ENCODE peak calls at places on chromosomes 11 and 22, in ten cellular contexts. One of them, this sample, is unnamed.

GRCh38 chr11:98060759-98061158 is 960.0 kb upstream of the CNTN5 start:
- DNase-seq in dorsolateral prefrontal cortex: no peak
- DNase-seq in SK-N-SH: no peak
- DNase-seq in endodermal cell: no peak
- DNase-seq in left ventricle myocardium inferior: no peak
- DNase-seq in skeletal muscle cell: no peak
- DNase-seq in tibial artery: no peak
- DNase-seq in NB4: no peak
- DNase-seq in DND-41: no peak
- DNase-seq in choroid plexus epithelial cell: no peak
- DNase-seq in this sample: no peak

GRCh38 chr22:44133901-44134511 is 46.7 kb upstream of the PARVG start:
- DNase-seq in tibial artery: no peak
- DNase-seq in left ventricle myocardium inferior: no peak
- DNase-seq in choroid plexus epithelial cell: peak
- DNase-seq in skeletal muscle cell: peak
- DNase-seq in DND-41: no peak
- DNase-seq in dorsolateral prefrontal cortex: peak
- DNase-seq in NB4: no peak
- DNase-seq in SK-N-SH: no peak
- DNase-seq in endodermal cell: no peak
- DNase-seq in this sample: no peak

GRCh38 chr11:78768947-78769346 is 194.3 kb upstream of the NARS2 start:
- DNase-seq in DND-41: no peak
- DNase-seq in NB4: no peak
- DNase-seq in left ventricle myocardium inferior: no peak
- DNase-seq in tibial artery: no peak
- DNase-seq in endodermal cell: no peak
- DNase-seq in SK-N-SH: no peak
- DNase-seq in choroid plexus epithelial cell: no peak
- DNase-seq in skeletal muscle cell: no peak
- DNase-seq in dorsolateral prefrontal cortex: no peak
- DNase-seq in this sample: no peak

GRCh38 chr11:14852571-14853177 is 39.4 kb downstream of the CYP2R1 start:
- DNase-seq in left ventricle myocardium inferior: no peak
- DNase-seq in dorsolateral prefrontal cortex: no peak
- DNase-seq in tibial artery: no peak
- DNase-seq in skeletal muscle cell: no peak
- DNase-seq in SK-N-SH: no peak
- DNase-seq in choroid plexus epithelial cell: no peak
- DNase-seq in NB4: no peak
- DNase-seq in endodermal cell: no peak
- DNase-seq in DND-41: peak
- DNase-seq in this sample: no peak

GRCh38 chr11:38594881-38595280 is 1996.8 kb upstream of the RAG2 start:
- DNase-seq in skeletal muscle cell: no peak
- DNase-seq in choroid plexus epithelial cell: no peak
- DNase-seq in NB4: no peak
- DNase-seq in SK-N-SH: no peak
- DNase-seq in DND-41: peak
- DNase-seq in left ventricle myocardium inferior: no peak
- DNase-seq in dorsolateral prefrontal cortex: no peak
- DNase-seq in endodermal cell: no peak
- DNase-seq in tibial artery: no peak
- DNase-seq in this sample: no peak

GRCh38 chr11:66012371-66012945 is 650 bp downstream of the CST6 start:
- DNase-seq in NB4: no peak
- DNase-seq in SK-N-SH: no peak
- DNase-seq in endodermal cell: no peak
- DNase-seq in dorsolateral prefrontal cortex: no peak
- DNase-seq in left ventricle myocardium inferior: no peak
- DNase-seq in DND-41: no peak
- DNase-seq in choroid plexus epithelial cell: no peak
- DNase-seq in skeletal muscle cell: no peak
- DNase-seq in tibial artery: no peak
- DNase-seq in this sample: no peak

GRCh38 chr11:72432347-72433287 is 1.7 kb downstream of the CLPB start:
- DNase-seq in choroid plexus epithelial cell: peak
- DNase-seq in tibial artery: no peak
- DNase-seq in endodermal cell: no peak
- DNase-seq in DND-41: no peak
- DNase-seq in NB4: no peak
- DNase-seq in SK-N-SH: no peak
- DNase-seq in skeletal muscle cell: no peak
- DNase-seq in dorsolateral prefrontal cortex: no peak
- DNase-seq in left ventricle myocardium inferior: no peak
- DNase-seq in this sample: no peak

GRCh38 chr22:39520874-39521857 is 804 bp downstream of the ATF4 start:
- DNase-seq in DND-41: peak
- DNase-seq in left ventricle myocardium inferior: peak
- DNase-seq in tibial artery: peak
- DNase-seq in skeletal muscle cell: no peak
- DNase-seq in endodermal cell: peak
- DNase-seq in NB4: peak
- DNase-seq in dorsolateral prefrontal cortex: peak
- DNase-seq in choroid plexus epithelial cell: peak
- DNase-seq in SK-N-SH: peak
- DNase-seq in this sample: peak

GRCh38 chr11:67389477-67389876 is 2.3 kb upstream of the RAD9A start:
- DNase-seq in choroid plexus epithelial cell: no peak
- DNase-seq in tibial artery: no peak
- DNase-seq in DND-41: peak
- DNase-seq in endodermal cell: peak
- DNase-seq in dorsolateral prefrontal cortex: no peak
- DNase-seq in NB4: peak
- DNase-seq in skeletal muscle cell: no peak
- DNase-seq in left ventricle myocardium inferior: peak
- DNase-seq in SK-N-SH: peak
- DNase-seq in this sample: peak

GRCh38 chr22:12601870-12602779 is 2925.9 kb upstream of the OR11H1 start:
- DNase-seq in SK-N-SH: peak
- DNase-seq in skeletal muscle cell: no peak
- DNase-seq in choroid plexus epithelial cell: no peak
- DNase-seq in DND-41: no peak
- DNase-seq in tibial artery: peak
- DNase-seq in NB4: no peak
- DNase-seq in endodermal cell: no peak
- DNase-seq in dorsolateral prefrontal cortex: no peak
- DNase-seq in left ventricle myocardium inferior: peak
- DNase-seq in this sample: no peak
- H3K4me3 ChIP-seq in SK-N-SH: peak
- H3K4me3 ChIP-seq in skeletal muscle cell: no peak
- H3K4me3 ChIP-seq in choroid plexus epithelial cell: peak
- H3K4me3 ChIP-seq in DND-41: no peak
- H3K4me3 ChIP-seq in tibial artery: no peak
- H3K4me3 ChIP-seq in NB4: no peak
- H3K4me3 ChIP-seq in endodermal cell: no peak
- H3K4me3 ChIP-seq in dorsolateral prefrontal cortex: peak
- H3K4me3 ChIP-seq in left ventricle myocardium inferior: peak
- H3K4me3 ChIP-seq in this sample: no peak

GRCh38 chr22:46078241-46079092 is 71.9 kb upstream of the PPARA start:
- DNase-seq in left ventricle myocardium inferior: peak
- DNase-seq in tibial artery: peak
- DNase-seq in skeletal muscle cell: no peak
- DNase-seq in endodermal cell: no peak
- DNase-seq in SK-N-SH: peak
- DNase-seq in choroid plexus epithelial cell: no peak
- DNase-seq in NB4: no peak
- DNase-seq in DND-41: no peak
- DNase-seq in dorsolateral prefrontal cortex: peak
- DNase-seq in this sample: no peak
- H3K4me3 ChIP-seq in left ventricle myocardium inferior: peak
- H3K4me3 ChIP-seq in tibial artery: peak
- H3K4me3 ChIP-seq in skeletal muscle cell: no peak
- H3K4me3 ChIP-seq in endodermal cell: no peak
- H3K4me3 ChIP-seq in SK-N-SH: peak
- H3K4me3 ChIP-seq in choroid plexus epithelial cell: no peak
- H3K4me3 ChIP-seq in NB4: no peak
- H3K4me3 ChIP-seq in DND-41: peak
- H3K4me3 ChIP-seq in dorsolateral prefrontal cortex: peak
- H3K4me3 ChIP-seq in this sample: no peak

DNA sequence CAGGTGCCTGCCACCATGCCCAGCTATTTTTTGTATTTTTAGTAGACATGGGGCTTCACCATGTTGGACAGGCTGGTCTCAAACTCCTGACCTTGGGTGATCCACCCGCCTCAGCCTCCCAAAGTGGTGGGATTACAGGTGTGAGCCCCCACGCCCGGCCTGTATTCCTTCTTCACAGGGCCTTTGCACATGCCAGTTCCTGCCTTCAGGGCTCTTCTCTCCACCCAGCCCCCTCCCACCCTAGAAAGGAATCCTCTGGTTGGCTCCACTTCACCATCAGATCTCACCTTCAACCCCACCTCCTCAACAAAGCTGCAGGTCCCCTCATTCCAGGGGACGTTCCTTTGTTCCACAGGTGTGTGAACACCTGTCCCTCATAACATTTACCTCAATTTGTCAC is 2.0 kb downstream of the POLR3H start:
- DNase-seq in endodermal cell: no peak
- DNase-seq in NB4: no peak
- DNase-seq in left ventricle myocardium inferior: no peak
- DNase-seq in dorsolateral prefrontal cortex: no peak
- DNase-seq in DND-41: no peak
- DNase-seq in SK-N-SH: no peak
- DNase-seq in choroid plexus epithelial cell: no peak
- DNase-seq in skeletal muscle cell: no peak
- DNase-seq in tibial artery: no peak
- DNase-seq in this sample: no peak
- H3K4me3 ChIP-seq in endodermal cell: no peak
- H3K4me3 ChIP-seq in NB4: peak
- H3K4me3 ChIP-seq in left ventricle myocardium inferior: no peak
- H3K4me3 ChIP-seq in dorsolateral prefrontal cortex: peak
- H3K4me3 ChIP-seq in DND-41: peak
- H3K4me3 ChIP-seq in SK-N-SH: no peak
- H3K4me3 ChIP-seq in choroid plexus epithelial cell: no peak
- H3K4me3 ChIP-seq in skeletal muscle cell: no peak
- H3K4me3 ChIP-seq in tibial artery: no peak
- H3K4me3 ChIP-seq in this sample: no peak

GRCh38 chr22:36351921-36352774 is 35.6 kb downstream of the MYH9 start:
- DNase-seq in dorsolateral prefrontal cortex: no peak
- DNase-seq in choroid plexus epithelial cell: peak
- DNase-seq in NB4: no peak
- DNase-seq in endodermal cell: peak
- DNase-seq in skeletal muscle cell: no peak
- DNase-seq in left ventricle myocardium inferior: no peak
- DNase-seq in SK-N-SH: no peak
- DNase-seq in tibial artery: peak
- DNase-seq in DND-41: no peak
- DNase-seq in this sample: no peak

GRCh38 chr22:36347094-36347493 is 40.7 kb downstream of the MYH9 start:
- DNase-seq in choroid plexus epithelial cell: no peak
- DNase-seq in DND-41: no peak
- DNase-seq in endodermal cell: no peak
- DNase-seq in skeletal muscle cell: no peak
- DNase-seq in tibial artery: peak
- DNase-seq in left ventricle myocardium inferior: no peak
- DNase-seq in dorsolateral prefrontal cortex: no peak
- DNase-seq in SK-N-SH: no peak
- DNase-seq in NB4: no peak
- DNase-seq in this sample: no peak

GRCh38 chr22:36350751-36351594 is 36.8 kb downstream of the MYH9 start:
- DNase-seq in left ventricle myocardium inferior: no peak
- DNase-seq in NB4: no peak
- DNase-seq in dorsolateral prefrontal cortex: no peak
- DNase-seq in tibial artery: peak
- DNase-seq in endodermal cell: peak
- DNase-seq in skeletal muscle cell: peak
- DNase-seq in DND-41: no peak
- DNase-seq in SK-N-SH: no peak
- DNase-seq in choroid plexus epithelial cell: peak
- DNase-seq in this sample: no peak

GRCh38 chr22:36348760-36349159 is 39.0 kb downstream of the MYH9 start:
- DNase-seq in dorsolateral prefrontal cortex: no peak
- DNase-seq in choroid plexus epithelial cell: no peak
- DNase-seq in NB4: no peak
- DNase-seq in tibial artery: no peak
- DNase-seq in left ventricle myocardium inferior: no peak
- DNase-seq in skeletal muscle cell: no peak
- DNase-seq in SK-N-SH: no peak
- DNase-seq in DND-41: no peak
- DNase-seq in endodermal cell: no peak
- DNase-seq in this sample: no peak

GRCh38 chr22:36349726-36350125 is 38.0 kb downstream of the MYH9 start:
- DNase-seq in choroid plexus epithelial cell: peak
- DNase-seq in dorsolateral prefrontal cortex: no peak
- DNase-seq in NB4: no peak
- DNase-seq in tibial artery: no peak
- DNase-seq in left ventricle myocardium inferior: no peak
- DNase-seq in DND-41: no peak
- DNase-seq in SK-N-SH: no peak
- DNase-seq in endodermal cell: no peak
- DNase-seq in skeletal muscle cell: no peak
- DNase-seq in this sample: no peak
- H3K4me3 ChIP-seq in choroid plexus epithelial cell: no peak
- H3K4me3 ChIP-seq in dorsolateral prefrontal cortex: no peak
- H3K4me3 ChIP-seq in NB4: no peak
- H3K4me3 ChIP-seq in tibial artery: no peak
- H3K4me3 ChIP-seq in left ventricle myocardium inferior: no peak
- H3K4me3 ChIP-seq in DND-41: no peak
- H3K4me3 ChIP-seq in SK-N-SH: no peak
- H3K4me3 ChIP-seq in endodermal cell: no peak
- H3K4me3 ChIP-seq in skeletal muscle cell: no peak
- H3K4me3 ChIP-seq in this sample: no peak

DNA sequence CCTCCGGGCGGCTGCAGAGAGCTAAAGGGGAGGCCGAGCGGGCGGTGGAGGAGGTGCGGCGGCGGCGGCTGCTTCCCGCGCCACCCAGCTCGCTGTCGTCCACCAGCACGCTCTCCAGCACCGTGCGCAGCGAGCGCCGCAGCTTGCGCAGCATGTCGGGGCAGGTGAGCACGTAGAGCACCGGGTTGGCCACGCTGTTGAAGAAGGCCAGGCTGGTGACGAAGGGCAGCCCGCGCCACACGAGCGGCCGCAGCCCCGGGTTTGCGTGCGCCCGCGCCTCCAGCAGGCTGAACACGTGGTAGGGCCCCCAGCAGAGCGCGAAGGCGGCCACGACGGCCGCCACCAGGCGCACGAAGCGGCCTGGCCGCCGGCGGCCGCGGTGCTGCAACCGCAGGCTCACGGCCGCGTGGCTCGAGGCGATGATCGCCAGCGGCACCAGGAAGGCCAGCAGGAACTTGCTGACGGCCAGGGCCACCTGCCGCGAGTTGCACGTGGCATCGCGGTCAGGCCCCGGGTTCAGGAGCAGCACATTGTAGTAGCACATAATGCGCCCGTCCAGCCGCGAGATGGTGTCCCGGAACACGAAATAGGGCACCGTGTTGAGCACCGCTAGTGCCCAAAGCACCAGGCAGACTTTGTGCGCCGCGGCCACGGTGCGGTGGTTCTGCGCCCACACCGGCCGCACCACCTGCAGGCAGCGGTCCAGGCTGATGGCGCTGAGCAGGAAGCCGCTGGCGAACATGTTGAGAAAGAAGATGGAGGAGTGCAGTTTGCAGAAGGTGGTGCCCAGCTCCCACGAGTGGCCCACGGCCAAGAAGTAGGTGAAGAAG is 2.9 kb downstream of the PTGDR2 start:
- DNase-seq in skeletal muscle cell: no peak
- DNase-seq in tibial artery: no peak
- DNase-seq in endodermal cell: peak
- DNase-seq in dorsolateral prefrontal cortex: no peak
- DNase-seq in SK-N-SH: no peak
- DNase-seq in NB4: no peak
- DNase-seq in left ventricle myocardium inferior: no peak
- DNase-seq in choroid plexus epithelial cell: no peak
- DNase-seq in DND-41: no peak
- DNase-seq in this sample: no peak
- H3K4me3 ChIP-seq in skeletal muscle cell: no peak
- H3K4me3 ChIP-seq in tibial artery: no peak
- H3K4me3 ChIP-seq in endodermal cell: no peak
- H3K4me3 ChIP-seq in dorsolateral prefrontal cortex: no peak
- H3K4me3 ChIP-seq in SK-N-SH: no peak
- H3K4me3 ChIP-seq in NB4: no peak
- H3K4me3 ChIP-seq in left ventricle myocardium inferior: peak
- H3K4me3 ChIP-seq in choroid plexus epithelial cell: no peak
- H3K4me3 ChIP-seq in DND-41: no peak
- H3K4me3 ChIP-seq in this sample: no peak

This sample was measured in CD8-positive, alpha-beta memory T cell.